ENCODE peak calls at places on chromosomes 1 and 21, in eight cellular contexts. G is PC-3, X is MM.1S, O is GM23248, P is OCI-LY7, T is neural progenitor cell, J is SK-N-SH, I is GM23338. K is an unnamed sample.

GRCh38 chr1:25253911-25254310 is 6.7 kb upstream of the RSRP1 start:
- DNase-seq in J (no peak), X (no peak), O (peak), I (peak), G (peak), T (no peak), P (no peak), K (no peak)

GRCh38 chr1:240435996-240436566 is 175.9 kb downstream of the GREM2 start:
- DNase-seq in G (peak), T (no peak), J (no peak), X (no peak), I (no peak), O (no peak), P (no peak), K (no peak)

GRCh38 chr1:115624859-115625258 is 16.9 kb upstream of the VANGL1 start:
- DNase-seq in I (no peak), O (no peak), T (no peak), X (no peak), P (no peak), G (peak), J (no peak), K (no peak)

GRCh38 chr1:187443939-187444338 is 615.2 kb downstream of the PLA2G4A start:
- DNase-seq in T (no peak), I (peak), J (no peak), P (no peak), X (no peak), O (no peak), G (no peak), K (no peak)

GRCh38 chr1:169201084-169201619 is 94.7 kb downstream of the ATP1B1 start:
- DNase-seq in J (no peak), X (no peak), I (no peak), G (no peak), T (no peak), O (peak), P (no peak), K (no peak)

GRCh38 chr1:53130878-53131589 is 11.4 kb downstream of the SLC1A7 start:
- DNase-seq in O (no peak), P (no peak), X (no peak), I (no peak), T (no peak), J (no peak), G (no peak), K (no peak)

GRCh38 chr1:169829671-169830070 is 35.0 kb upstream of the METTL18 start:
- DNase-seq in X (no peak), O (no peak), T (no peak), P (no peak), J (no peak), I (no peak), G (no peak), K (no peak)

GRCh38 chr1:163813251-163813650 is 491.5 kb downstream of the NUF2 start:
- DNase-seq in O (peak), J (no peak), P (no peak), X (no peak), T (no peak), G (no peak), I (no peak), K (no peak)

GRCh38 chr1:183945432-183946308 is 91.9 kb downstream of the COLGALT2 start:
- DNase-seq in G (peak), O (no peak), X (no peak), P (no peak), I (peak), T (peak), J (no peak), K (no peak)

GRCh38 chr1:209850342-209850979 is 22.7 kb downstream of the UTP25 start:
- DNase-seq in O (peak), I (peak), G (peak), J (peak), X (peak), P (peak), T (peak), K (peak)

GRCh38 chr1:166701603-166702090 is 137.6 kb upstream of the POGK start:
- DNase-seq in X (no peak), G (no peak), O (no peak), I (no peak), J (no peak), T (no peak), P (no peak), K (no peak)

GRCh38 chr1:64228181-64228957 is 24.9 kb downstream of the UBE2U start:
- DNase-seq in O (peak), I (no peak), J (no peak), X (no peak), T (no peak), P (no peak), G (peak), K (no peak)

GRCh38 chr21:25515484-25516405 is 91.5 kb downstream of the MRPL39 start:
- DNase-seq in P (no peak), J (no peak), X (no peak), T (no peak), G (peak), I (peak), O (no peak), K (no peak)

GRCh38 chr1:218823291-218823900 is 350.3 kb upstream of the LYPLAL1 start:
- DNase-seq in T (no peak), P (no peak), J (no peak), X (no peak), I (no peak), O (peak), G (peak), K (no peak)

GRCh38 chr1:27555700-27556424 is 48.1 kb downstream of the AHDC1 start:
- DNase-seq in X (no peak), I (no peak), G (no peak), J (no peak), O (no peak), T (no peak), P (peak), K (peak)

GRCh38 chr1:164735315-164736052 is 176.5 kb downstream of the PBX1 start:
- DNase-seq in X (no peak), P (no peak), T (peak), G (peak), O (peak), I (no peak), J (no peak), K (peak)

GRCh38 chr1:63704443-63704842 is 69.4 kb upstream of the ROR1 start:
- DNase-seq in G (peak), J (no peak), X (no peak), P (no peak), T (no peak), O (no peak), I (no peak), K (no peak)

GRCh38 chr1:229928767-229929166 is 138.3 kb upstream of the GALNT2 start:
- DNase-seq in G (no peak), T (no peak), P (no peak), O (no peak), X (no peak), J (no peak), I (no peak), K (no peak)

GRCh38 chr1:176164014-176164678 is 42.9 kb downstream of the COP1 start:
- DNase-seq in O (no peak), T (no peak), I (no peak), X (no peak), P (no peak), J (no peak), G (no peak), K (no peak)

GRCh38 chr1:19764848-19765247 is 34.9 kb downstream of the TMCO4 start:
- DNase-seq in X (peak), G (no peak), P (peak), O (peak), J (no peak), T (no peak), I (no peak), K (peak)

GRCh38 chr1:107771377-107771776 is 193.6 kb downstream of the VAV3 start:
- DNase-seq in X (no peak), J (no peak), I (no peak), T (no peak), O (no peak), G (no peak), P (no peak), K (peak)

GRCh38 chr1:15122331-15122730 is 31.2 kb upstream of the TMEM51 start:
- DNase-seq in P (no peak), G (no peak), I (no peak), J (no peak), X (no peak), O (no peak), T (peak), K (no peak)

GRCh38 chr1:239930646-239931262 is 160.9 kb upstream of the FMN2 start:
- DNase-seq in P (no peak), I (no peak), O (no peak), J (no peak), T (no peak), X (no peak), G (peak), K (no peak)

GRCh38 chr1:160108888-160109662 is 6.5 kb upstream of the ATP1A2 start:
- DNase-seq in T (peak), P (peak), I (peak), X (peak), J (peak), O (peak), G (peak), K (peak)

GRCh38 chr1:48572632-48573258 is 100.7 kb upstream of the SPATA6 start:
- DNase-seq in G (peak), J (peak), I (peak), T (peak), P (peak), X (peak), O (peak), K (peak)

GRCh38 chr1:210618379-210618778 is 289.7 kb downstream of the HHAT start:
- DNase-seq in X (no peak), J (no peak), O (no peak), P (no peak), G (no peak), T (no peak), I (no peak), K (no peak)

GRCh38 chr1:111161843-111162242 is 21.8 kb downstream of the CEPT1 start:
- DNase-seq in J (peak), P (no peak), T (no peak), I (no peak), O (no peak), X (no peak), G (no peak), K (no peak)

GRCh38 chr1:191517826-191518225 is 640.4 kb upstream of the RGS18 start:
- DNase-seq in T (no peak), I (no peak), G (no peak), O (no peak), P (no peak), J (no peak), X (no peak), K (no peak)

GRCh38 chr1:234722267-234722704 is 112.3 kb upstream of the IRF2BP2 start:
- DNase-seq in X (no peak), J (no peak), G (no peak), P (no peak), I (no peak), T (no peak), O (no peak), K (no peak)

GRCh38 chr1:64983110-64983509 is 16.8 kb upstream of the JAK1 start:
- DNase-seq in G (peak), P (no peak), O (peak), T (no peak), I (no peak), J (peak), X (no peak), K (peak)

GRCh38 chr1:30874176-30874575 is 34.4 kb downstream of the SDC3 start:
- DNase-seq in O (no peak), X (no peak), I (no peak), P (no peak), G (no peak), J (no peak), T (no peak), K (no peak)

GRCh38 chr1:150221552-150221951 is 14.4 kb downstream of the ANP32E start:
- DNase-seq in X (peak), T (no peak), I (peak), P (peak), G (peak), O (peak), J (peak), K (peak)

GRCh38 chr1:231512147-231512698 is 16.2 kb upstream of the TSNAX start:
- DNase-seq in P (no peak), G (peak), O (peak), X (no peak), I (no peak), T (no peak), J (no peak), K (peak)

GRCh38 chr1:163298340-163298739 is 23.4 kb upstream of the NUF2 start:
- DNase-seq in J (no peak), X (no peak), O (no peak), T (no peak), P (no peak), G (peak), I (no peak), K (no peak)

GRCh38 chr1:186183219-186183618 is 191.8 kb downstream of the TPR start:
- DNase-seq in T (no peak), I (no peak), J (no peak), O (peak), X (no peak), P (no peak), G (peak), K (no peak)

GRCh38 chr1:106584127-106584526 is 472.3 kb upstream of the PRMT6 start:
- DNase-seq in X (no peak), O (peak), J (no peak), P (no peak), I (no peak), T (no peak), G (no peak), K (no peak)

GRCh38 chr1:6280761-6281451 is 20.0 kb upstream of the GPR153 start:
- DNase-seq in T (peak), O (no peak), J (peak), P (no peak), I (peak), G (no peak), X (no peak), K (no peak)

GRCh38 chr1:6278263-6278662 is 17.4 kb upstream of the GPR153 start:
- DNase-seq in X (no peak), J (no peak), T (no peak), G (no peak), O (no peak), P (no peak), I (no peak), K (no peak)

GRCh38 chr1:6281511-6282402 is 20.9 kb upstream of the GPR153 start:
- DNase-seq in O (peak), P (no peak), I (no peak), J (no peak), G (no peak), T (no peak), X (no peak), K (peak)

GRCh38 chr1:6279066-6279465 is 18.2 kb upstream of the GPR153 start:
- DNase-seq in T (no peak), J (no peak), G (no peak), I (no peak), X (no peak), P (no peak), O (no peak), K (no peak)

DNA sequence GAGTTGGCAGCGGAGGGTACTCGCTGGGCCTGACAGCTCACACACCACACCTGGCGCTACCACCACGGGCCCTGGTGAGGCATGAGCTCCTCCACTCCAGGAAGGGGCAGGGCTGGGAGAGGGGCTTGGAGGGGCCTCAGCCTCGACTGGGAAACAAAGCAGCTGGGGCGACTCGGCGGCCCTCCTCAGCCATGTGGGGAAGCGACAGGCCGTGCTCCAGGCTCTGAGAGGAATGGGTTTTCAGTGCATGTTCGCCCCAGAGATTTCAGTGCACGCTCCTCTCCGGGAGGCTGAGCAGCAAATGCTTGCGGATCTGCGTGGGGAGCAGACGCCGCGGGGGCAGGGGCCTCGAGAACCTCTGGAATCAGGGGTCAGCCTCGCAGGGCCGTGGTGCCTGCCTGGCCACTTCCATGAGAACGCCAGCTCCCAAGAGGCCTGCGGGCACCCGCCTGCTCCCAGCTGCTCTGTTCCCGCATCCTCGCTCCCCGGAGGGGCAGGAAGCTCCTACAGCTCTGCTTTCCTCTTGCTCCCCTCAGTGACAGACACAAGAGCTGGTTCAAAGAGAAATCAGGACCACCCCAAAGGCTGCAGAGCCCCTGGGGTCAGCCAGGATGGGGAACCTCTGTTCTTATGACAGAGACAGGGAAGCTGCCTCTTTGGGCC is 19.0 kb upstream of the GPR153 start:
- DNase-seq in O (no peak), P (no peak), G (no peak), T (no peak), I (no peak), J (no peak), X (no peak), K (no peak)
- H3K4me2 ChIP-seq in O (no peak), P (no peak), G (no peak), T (no peak), I (no peak), J (no peak), X (no peak), K (no peak)

GRCh38 chr1:222240536-222241181 is 307.2 kb downstream of the HHIPL2 start:
- DNase-seq in J (no peak), P (no peak), X (no peak), O (peak), I (no peak), G (peak), T (no peak), K (peak)
- TF ChIP-seq EZH2phosphoT487 in J (no peak), P (no peak), X (no peak), O (no peak), I (no peak), G (no peak), T (no peak), K (no peak)

GRCh38 chr1:12615166-12615915 is 2.7 kb downstream of the DHRS3 start:
- DNase-seq in P (no peak), O (peak), G (peak), J (no peak), I (no peak), X (no peak), T (no peak), K (no peak)
- H3K4me2 ChIP-seq in P (no peak), O (peak), G (peak), J (peak), I (peak), X (no peak), T (peak), K (peak)

GRCh38 chr21:33031152-33031551 is 5.4 kb downstream of the OLIG2 start:
- DNase-seq in O (no peak), J (no peak), P (no peak), X (no peak), I (no peak), G (no peak), T (no peak), K (no peak)

GRCh38 chr21:33031562-33031961 is 5.8 kb downstream of the OLIG2 start:
- DNase-seq in T (no peak), P (no peak), O (no peak), I (no peak), X (no peak), J (no peak), G (no peak), K (no peak)

GRCh38 chr21:33029512-33029921 is 3.8 kb downstream of the OLIG2 start:
- DNase-seq in J (no peak), P (no peak), T (peak), X (no peak), I (peak), G (no peak), O (no peak), K (no peak)

GRCh38 chr21:33029975-33030461 is 4.3 kb downstream of the OLIG2 start:
- DNase-seq in J (no peak), P (no peak), X (no peak), G (no peak), O (no peak), I (peak), T (no peak), K (no peak)

GRCh38 chr21:33030633-33031032 is 4.9 kb downstream of the OLIG2 start:
- DNase-seq in T (no peak), I (no peak), J (no peak), G (no peak), O (no peak), P (no peak), X (no peak), K (no peak)
- TF ChIP-seq EZH2phosphoT487 in T (no peak), I (no peak), J (no peak), G (no peak), O (no peak), P (no peak), X (no peak), K (no peak)

DNA sequence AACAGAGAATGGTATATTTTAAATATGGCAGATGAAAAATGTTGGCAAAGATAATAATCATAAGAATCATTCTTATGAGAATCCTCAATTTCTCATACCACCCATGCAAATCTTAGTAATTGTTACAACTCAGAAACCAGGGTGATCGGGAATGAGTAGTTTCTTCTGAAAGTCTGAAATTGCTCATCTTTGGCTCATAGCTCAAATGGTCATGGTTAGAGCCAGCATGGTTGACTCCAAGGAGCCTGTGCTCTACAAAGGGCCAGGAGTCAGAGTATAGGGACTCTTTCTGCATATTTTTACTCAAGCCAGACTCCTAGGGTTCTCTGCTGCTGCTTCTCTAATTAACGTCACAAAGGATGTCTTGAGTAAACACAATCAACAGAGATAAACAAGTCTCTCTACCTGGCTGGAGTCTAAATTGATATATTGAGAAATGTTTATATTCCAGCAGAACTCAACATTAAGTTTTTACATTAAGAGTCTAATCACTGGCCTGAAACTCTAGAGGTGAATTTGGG is 1.9 kb upstream of the ETV3 start:
- DNase-seq in X (no peak), J (no peak), O (peak), P (no peak), I (peak), T (no peak), G (no peak), K (no peak)
- H3K4me2 ChIP-seq in X (no peak), J (no peak), O (no peak), P (no peak), I (peak), T (no peak), G (no peak), K (no peak)

GRCh38 chr1:96387785-96388184 is 333.8 kb upstream of the PTBP2 start:
- DNase-seq in I (no peak), G (peak), X (no peak), T (no peak), P (no peak), J (no peak), O (no peak), K (no peak)

GRCh38 chr1:96388421-96389310 is 332.9 kb upstream of the PTBP2 start:
- DNase-seq in J (no peak), G (peak), T (no peak), X (no peak), P (no peak), O (peak), I (no peak), K (no peak)

DNA sequence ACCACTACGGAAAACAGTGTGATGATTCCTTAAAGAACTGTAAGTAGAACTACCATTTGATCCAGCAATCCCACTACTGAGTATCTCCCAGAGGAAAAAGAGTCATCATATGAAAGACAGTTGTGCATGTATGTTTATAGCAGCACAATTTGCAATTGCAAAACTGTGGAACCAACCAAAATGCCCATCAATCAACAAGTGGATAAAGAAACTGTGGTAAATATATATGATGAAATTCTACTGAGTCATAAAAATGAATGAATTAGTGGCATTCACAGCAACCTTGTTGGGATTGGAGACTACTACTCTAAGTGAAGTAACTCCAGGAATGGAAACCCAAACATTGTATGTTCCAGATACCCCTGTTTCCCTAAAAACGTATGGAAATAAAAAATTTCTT is 337.0 kb upstream of the PTBP2 start:
- DNase-seq in P (no peak), X (no peak), T (no peak), G (no peak), J (no peak), O (no peak), I (no peak), K (no peak)
- TF ChIP-seq EZH2phosphoT487 in P (no peak), X (no peak), T (no peak), G (no peak), J (no peak), O (no peak), I (no peak), K (no peak)

GRCh38 chr1:153375511-153375910 is at the start of gene S100A12:
- DNase-seq in G (peak), P (no peak), T (no peak), J (no peak), I (no peak), X (no peak), O (peak), K (peak)
- H3K4me2 ChIP-seq in G (peak), P (no peak), T (no peak), J (no peak), I (no peak), X (no peak), O (no peak), K (no peak)

GRCh38 chr1:78996791-78997190 is 9.7 kb downstream of the ADGRL4 start:
- DNase-seq in T (no peak), I (no peak), O (no peak), X (no peak), J (no peak), P (no peak), G (no peak), K (no peak)
- TF ChIP-seq EZH2phosphoT487 in T (no peak), I (no peak), O (no peak), X (no peak), J (no peak), P (no peak), G (no peak), K (no peak)

K was measured in hepatocyte.